ENCODE peak calls at places on chromosomes 16 and 17, in five cellular contexts. One of them, this sample, is unnamed.

GRCh38 chr17:77366206-77366557 is 225.4 kb downstream of the SEC14L1 start:
- DNase-seq in NCI-H1436: no peak
- DNase-seq in psoas muscle: no peak
- DNase-seq in CD8-positive, alpha-beta T cell: no peak
- DNase-seq in GM23338: no peak
- DNase-seq in this sample: no peak

GRCh38 chr17:72338304-72338703 is 217.5 kb downstream of the SOX9 start:
- DNase-seq in NCI-H1436: no peak
- DNase-seq in psoas muscle: no peak
- DNase-seq in CD8-positive, alpha-beta T cell: no peak
- DNase-seq in GM23338: no peak
- DNase-seq in this sample: no peak

GRCh38 chr16:19524356-19524865 is 669 bp downstream of the CCP110 start:
- DNase-seq in NCI-H1436: no peak
- DNase-seq in psoas muscle: no peak
- DNase-seq in CD8-positive, alpha-beta T cell: no peak
- DNase-seq in GM23338: peak
- DNase-seq in this sample: peak

GRCh38 chr16:21283521-21284289 is 5.6 kb upstream of the CRYM start:
- DNase-seq in NCI-H1436: no peak
- DNase-seq in psoas muscle: peak
- DNase-seq in CD8-positive, alpha-beta T cell: no peak
- DNase-seq in GM23338: peak
- DNase-seq in this sample: peak

GRCh38 chr17:34909040-34909439 is 52.2 kb downstream of the CCT6B start:
- DNase-seq in NCI-H1436: no peak
- DNase-seq in psoas muscle: no peak
- DNase-seq in CD8-positive, alpha-beta T cell: no peak
- DNase-seq in GM23338: no peak
- DNase-seq in this sample: no peak

GRCh38 chr17:28726396-28726911 is 421 bp upstream of the TLCD1 start:
- DNase-seq in NCI-H1436: peak
- DNase-seq in psoas muscle: no peak
- DNase-seq in CD8-positive, alpha-beta T cell: peak
- DNase-seq in GM23338: peak
- DNase-seq in this sample: peak

GRCh38 chr17:56185491-56185890 is 32.2 kb downstream of the ANKFN1 start:
- DNase-seq in NCI-H1436: no peak
- DNase-seq in psoas muscle: no peak
- DNase-seq in CD8-positive, alpha-beta T cell: no peak
- DNase-seq in GM23338: no peak
- DNase-seq in this sample: no peak

GRCh38 chr16:64865037-64865696 is 256.7 kb downstream of the CDH11 start:
- DNase-seq in NCI-H1436: no peak
- DNase-seq in psoas muscle: no peak
- DNase-seq in CD8-positive, alpha-beta T cell: no peak
- DNase-seq in GM23338: no peak
- DNase-seq in this sample: no peak

GRCh38 chr16:55678061-55678935 is 22.5 kb downstream of the SLC6A2 start:
- DNase-seq in NCI-H1436: no peak
- DNase-seq in psoas muscle: no peak
- DNase-seq in CD8-positive, alpha-beta T cell: no peak
- DNase-seq in GM23338: no peak
- DNase-seq in this sample: no peak

GRCh38 chr17:7560172-7561027 is 1.3 kb upstream of the SENP3 start:
- DNase-seq in NCI-H1436: no peak
- DNase-seq in psoas muscle: peak
- DNase-seq in CD8-positive, alpha-beta T cell: no peak
- DNase-seq in GM23338: peak
- DNase-seq in this sample: peak

GRCh38 chr17:53516643-53517042 is 306.1 kb upstream of the KIF2B start:
- DNase-seq in NCI-H1436: no peak
- DNase-seq in psoas muscle: no peak
- DNase-seq in CD8-positive, alpha-beta T cell: no peak
- DNase-seq in GM23338: peak
- DNase-seq in this sample: no peak

GRCh38 chr17:76540381-76541300 is 797 bp downstream of the PRCD start:
- DNase-seq in NCI-H1436: peak
- DNase-seq in psoas muscle: peak
- DNase-seq in CD8-positive, alpha-beta T cell: no peak
- DNase-seq in GM23338: peak
- DNase-seq in this sample: peak

GRCh38 chr17:40348136-40348504 is 16.4 kb downstream of the GJD3 start:
- DNase-seq in NCI-H1436: no peak
- DNase-seq in psoas muscle: no peak
- DNase-seq in CD8-positive, alpha-beta T cell: no peak
- DNase-seq in GM23338: peak
- DNase-seq in this sample: no peak

GRCh38 chr17:16383216-16383615 is 2.3 kb downstream of the UBB start:
- DNase-seq in NCI-H1436: no peak
- DNase-seq in psoas muscle: no peak
- DNase-seq in CD8-positive, alpha-beta T cell: no peak
- DNase-seq in GM23338: no peak
- DNase-seq in this sample: no peak

GRCh38 chr17:66507982-66508760 is 205.8 kb downstream of the PRKCA start:
- DNase-seq in NCI-H1436: no peak
- DNase-seq in psoas muscle: no peak
- DNase-seq in CD8-positive, alpha-beta T cell: no peak
- DNase-seq in GM23338: no peak
- DNase-seq in this sample: no peak

GRCh38 chr17:48228720-48229119 is 121.2 kb downstream of the SNX11 start:
- DNase-seq in NCI-H1436: no peak
- DNase-seq in psoas muscle: no peak
- DNase-seq in CD8-positive, alpha-beta T cell: no peak
- DNase-seq in GM23338: peak
- DNase-seq in this sample: no peak

GRCh38 chr16:78925071-78925714 is 675.3 kb downstream of the MAF start:
- DNase-seq in NCI-H1436: no peak
- DNase-seq in psoas muscle: peak
- DNase-seq in CD8-positive, alpha-beta T cell: no peak
- DNase-seq in GM23338: peak
- DNase-seq in this sample: peak

GRCh38 chr17:30964878-30965277 is 6.0 kb upstream of the RNF135 start:
- DNase-seq in NCI-H1436: no peak
- DNase-seq in psoas muscle: peak
- DNase-seq in CD8-positive, alpha-beta T cell: no peak
- DNase-seq in GM23338: no peak
- DNase-seq in this sample: no peak

GRCh38 chr16:54584121-54584520 is 297.5 kb upstream of the IRX3 start:
- DNase-seq in NCI-H1436: no peak
- DNase-seq in psoas muscle: no peak
- DNase-seq in CD8-positive, alpha-beta T cell: no peak
- DNase-seq in GM23338: no peak
- DNase-seq in this sample: no peak

GRCh38 chr17:9298135-9298534 is 276.8 kb downstream of the NTN1 start:
- DNase-seq in NCI-H1436: no peak
- DNase-seq in psoas muscle: peak
- DNase-seq in CD8-positive, alpha-beta T cell: no peak
- DNase-seq in GM23338: no peak
- DNase-seq in this sample: no peak

GRCh38 chr17:40548982-40549680 is 16.1 kb downstream of the CCR7 start:
- DNase-seq in NCI-H1436: peak
- DNase-seq in psoas muscle: peak
- DNase-seq in CD8-positive, alpha-beta T cell: no peak
- DNase-seq in GM23338: no peak
- DNase-seq in this sample: no peak

GRCh38 chr17:20999841-21000532 is 42.8 kb downstream of the USP22 start:
- DNase-seq in NCI-H1436: no peak
- DNase-seq in psoas muscle: peak
- DNase-seq in CD8-positive, alpha-beta T cell: no peak
- DNase-seq in GM23338: no peak
- DNase-seq in this sample: no peak

GRCh38 chr17:29615048-29615385 is 7.7 kb downstream of the CORO6 start:
- DNase-seq in NCI-H1436: no peak
- DNase-seq in psoas muscle: peak
- DNase-seq in CD8-positive, alpha-beta T cell: peak
- DNase-seq in GM23338: peak
- DNase-seq in this sample: peak

GRCh38 chr17:74190154-74190553 is 13.3 kb upstream of the RPL38 start:
- DNase-seq in NCI-H1436: peak
- DNase-seq in psoas muscle: no peak
- DNase-seq in CD8-positive, alpha-beta T cell: no peak
- DNase-seq in GM23338: peak
- DNase-seq in this sample: peak

GRCh38 chr16:84839956-84840355 is 20.2 kb downstream of the CRISPLD2 start:
- DNase-seq in NCI-H1436: no peak
- DNase-seq in psoas muscle: peak
- DNase-seq in CD8-positive, alpha-beta T cell: no peak
- DNase-seq in GM23338: peak
- DNase-seq in this sample: no peak

GRCh38 chr17:67765623-67766022 is 47.9 kb downstream of the NOL11 start:
- DNase-seq in NCI-H1436: no peak
- DNase-seq in psoas muscle: no peak
- DNase-seq in CD8-positive, alpha-beta T cell: no peak
- DNase-seq in GM23338: no peak
- DNase-seq in this sample: no peak

GRCh38 chr17:66952681-66953638 is 11.5 kb upstream of the CACNG4 start:
- DNase-seq in NCI-H1436: no peak
- DNase-seq in psoas muscle: no peak
- DNase-seq in CD8-positive, alpha-beta T cell: no peak
- DNase-seq in GM23338: no peak
- DNase-seq in this sample: no peak

GRCh38 chr17:21513012-21513570 is 136.9 kb downstream of the KCNJ12 start:
- DNase-seq in NCI-H1436: peak
- DNase-seq in psoas muscle: peak
- DNase-seq in CD8-positive, alpha-beta T cell: peak
- DNase-seq in GM23338: peak
- DNase-seq in this sample: peak

GRCh38 chr16:65032397-65032796 is 89.5 kb downstream of the CDH11 start:
- DNase-seq in NCI-H1436: no peak
- DNase-seq in psoas muscle: no peak
- DNase-seq in CD8-positive, alpha-beta T cell: no peak
- DNase-seq in GM23338: no peak
- DNase-seq in this sample: no peak

GRCh38 chr17:3845361-3845753 is 689 bp downstream of the NCBP3 start:
- DNase-seq in NCI-H1436: no peak
- DNase-seq in psoas muscle: no peak
- DNase-seq in CD8-positive, alpha-beta T cell: no peak
- DNase-seq in GM23338: no peak
- DNase-seq in this sample: peak

GRCh38 chr17:61492759-61493526 is 40.7 kb downstream of the TBX4 start:
- DNase-seq in NCI-H1436: no peak
- DNase-seq in psoas muscle: no peak
- DNase-seq in CD8-positive, alpha-beta T cell: no peak
- DNase-seq in GM23338: no peak
- DNase-seq in this sample: no peak

GRCh38 chr16:82287948-82288347 is 117.9 kb upstream of the MPHOSPH6 start:
- DNase-seq in NCI-H1436: no peak
- DNase-seq in psoas muscle: no peak
- DNase-seq in CD8-positive, alpha-beta T cell: no peak
- DNase-seq in GM23338: no peak
- DNase-seq in this sample: no peak

GRCh38 chr16:88334517-88335149 is 48.1 kb upstream of the ZNF469 start:
- DNase-seq in NCI-H1436: no peak
- DNase-seq in psoas muscle: no peak
- DNase-seq in CD8-positive, alpha-beta T cell: no peak
- DNase-seq in GM23338: no peak
- DNase-seq in this sample: no peak

GRCh38 chr17:38885728-38886642 is 16.1 kb downstream of the LASP1 start:
- DNase-seq in NCI-H1436: no peak
- DNase-seq in psoas muscle: no peak
- DNase-seq in CD8-positive, alpha-beta T cell: no peak
- DNase-seq in GM23338: peak
- DNase-seq in this sample: no peak

GRCh38 chr17:39974433-39974832 is 6.2 kb upstream of the PSMD3 start:
- DNase-seq in NCI-H1436: no peak
- DNase-seq in psoas muscle: no peak
- DNase-seq in CD8-positive, alpha-beta T cell: no peak
- DNase-seq in GM23338: no peak
- DNase-seq in this sample: no peak

GRCh38 chr16:27364493-27365141 is 37.4 kb upstream of the IL21R start:
- DNase-seq in NCI-H1436: no peak
- DNase-seq in psoas muscle: no peak
- DNase-seq in CD8-positive, alpha-beta T cell: no peak
- DNase-seq in GM23338: no peak
- DNase-seq in this sample: no peak

GRCh38 chr16:19722269-19722952 is 4.3 kb downstream of the IQCK start:
- DNase-seq in NCI-H1436: no peak
- DNase-seq in psoas muscle: no peak
- DNase-seq in CD8-positive, alpha-beta T cell: no peak
- DNase-seq in GM23338: no peak
- DNase-seq in this sample: no peak

GRCh38 chr16:48503779-48504178 is 106.2 kb downstream of the N4BP1 start:
- DNase-seq in NCI-H1436: no peak
- DNase-seq in psoas muscle: peak
- DNase-seq in CD8-positive, alpha-beta T cell: no peak
- DNase-seq in GM23338: no peak
- DNase-seq in this sample: no peak